ENCODE peak calls at places on chromosomes 2 and 18, in eight cellular contexts. J, I, T, D, R, U, V and N are unnamed samples.

GRCh38 chr18:72878561-72878960 is 10.8 kb upstream of the NETO1 start:
- DNase-seq in J (no peak), I (no peak), T (no peak), D (no peak), R (no peak), U (no peak), V (no peak), N (no peak)

GRCh38 chr2:221817052-221817451 is 244.9 kb upstream of the EPHA4 start:
- DNase-seq in J (no peak), I (peak), T (no peak), D (peak), R (no peak), U (peak), V (peak), N (no peak)

GRCh38 chr2:168848220-168848619 is 42.0 kb downstream of the SPC25 start:
- DNase-seq in J (no peak), I (no peak), T (no peak), D (no peak), R (no peak), U (no peak), V (no peak), N (no peak)

GRCh38 chr2:63792523-63792922 is 49.2 kb upstream of the UGP2 start:
- DNase-seq in J (no peak), I (peak), T (no peak), D (peak), R (no peak), U (peak), V (peak), N (no peak)

GRCh38 chr18:23126352-23127056 is 8.8 kb upstream of the CABLES1 start:
- DNase-seq in J (no peak), I (no peak), T (no peak), D (no peak), R (no peak), U (no peak), V (no peak), N (no peak)

GRCh38 chr2:85668857-85669142 is 801 bp upstream of the SFTPB start:
- DNase-seq in J (no peak), I (no peak), T (no peak), D (no peak), R (no peak), U (no peak), V (no peak), N (no peak)

GRCh38 chr18:28468903-28469302 is 292.0 kb upstream of the CDH2 start:
- DNase-seq in J (no peak), I (no peak), T (no peak), D (peak), R (no peak), U (no peak), V (no peak), N (no peak)

GRCh38 chr2:33275689-33276444 is 200.6 kb upstream of the RASGRP3 start:
- DNase-seq in J (no peak), I (peak), T (no peak), D (peak), R (no peak), U (peak), V (peak), N (no peak)

GRCh38 chr18:7978834-7979233 is 411.7 kb downstream of the PTPRM start:
- DNase-seq in J (no peak), I (no peak), T (no peak), D (no peak), R (no peak), U (no peak), V (no peak), N (no peak)

GRCh38 chr2:239609583-239610310 is 208.9 kb upstream of the HDAC4 start:
- DNase-seq in J (peak), I (no peak), T (no peak), D (no peak), R (no peak), U (no peak), V (no peak), N (no peak)

GRCh38 chr18:13465476-13465875 is 246.9 kb downstream of the LDLRAD4 start:
- DNase-seq in J (no peak), I (no peak), T (no peak), D (no peak), R (no peak), U (no peak), V (no peak), N (no peak)

GRCh38 chr2:62928015-62928414 is 122.6 kb upstream of the OTX1 start:
- DNase-seq in J (no peak), I (no peak), T (no peak), D (no peak), R (no peak), U (no peak), V (no peak), N (no peak)

GRCh38 chr2:197559656-197560055 is 43.8 kb downstream of the MOB4 start:
- DNase-seq in J (no peak), I (no peak), T (no peak), D (no peak), R (no peak), U (peak), V (no peak), N (no peak)

GRCh38 chr2:118672055-118672454 is 175.4 kb downstream of the EN1 start:
- DNase-seq in J (no peak), I (no peak), T (no peak), D (no peak), R (no peak), U (no peak), V (no peak), N (no peak)

GRCh38 chr2:129927696-129928095 is 51.8 kb upstream of the RAB6C start:
- DNase-seq in J (no peak), I (no peak), T (no peak), D (no peak), R (no peak), U (no peak), V (no peak), N (no peak)

GRCh38 chr2:129930451-129930850 is 49.0 kb upstream of the RAB6C start:
- DNase-seq in J (no peak), I (no peak), T (no peak), D (no peak), R (no peak), U (no peak), V (no peak), N (no peak)

GRCh38 chr2:129925381-129925780 is 54.1 kb upstream of the RAB6C start:
- DNase-seq in J (no peak), I (no peak), T (no peak), D (no peak), R (no peak), U (no peak), V (no peak), N (no peak)

GRCh38 chr2:129934044-129934822 is 45.2 kb upstream of the RAB6C start:
- DNase-seq in J (peak), I (no peak), T (peak), D (peak), R (no peak), U (no peak), V (no peak), N (no peak)

DNA sequence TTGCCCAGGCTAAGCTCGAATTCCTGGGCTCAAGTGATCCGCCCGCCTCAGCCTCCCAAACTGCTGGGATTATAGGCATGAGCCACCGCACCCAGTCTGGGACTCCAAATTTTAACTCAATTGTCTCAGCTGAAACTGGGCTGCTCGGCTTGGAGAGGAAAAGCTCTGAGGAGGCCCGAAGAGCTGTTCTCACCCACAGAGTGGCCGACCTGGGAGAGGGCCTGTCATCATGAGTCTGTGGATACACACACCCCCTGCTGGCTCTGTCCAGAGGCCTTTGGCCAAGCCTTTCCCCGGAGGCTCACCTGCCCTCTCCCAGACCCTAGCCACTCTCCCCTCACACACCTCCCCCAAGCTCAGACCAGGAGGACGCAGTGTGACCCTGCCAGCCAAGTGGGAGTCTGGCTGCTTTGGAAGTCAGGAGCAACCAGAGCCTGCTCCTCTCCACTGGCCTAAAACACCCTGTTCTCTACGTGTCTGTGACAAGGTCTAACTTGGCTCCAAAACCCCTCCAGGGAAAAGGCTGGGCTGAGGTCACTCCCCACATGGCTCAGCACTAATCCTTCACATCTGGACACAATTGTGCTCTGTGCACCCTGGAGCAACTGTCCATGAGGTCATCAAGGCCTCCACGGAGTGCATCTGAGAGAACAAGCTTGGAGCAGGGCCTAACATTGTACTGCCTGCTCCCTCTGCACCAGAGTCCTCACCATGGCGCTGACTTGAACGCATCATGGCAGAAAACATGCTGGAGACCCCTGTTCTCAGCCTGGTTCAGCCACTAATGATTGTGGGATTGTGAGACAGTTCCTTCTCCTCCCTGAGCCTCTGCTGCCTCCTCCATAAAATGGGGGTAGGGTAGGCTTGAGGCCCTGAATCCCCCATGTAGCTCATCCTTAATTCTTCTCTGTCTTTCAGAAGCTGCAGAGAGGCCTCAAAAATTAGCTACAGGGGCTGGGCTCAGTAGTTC is 49.9 kb upstream of the RAB6C start:
- DNase-seq in J (no peak), I (no peak), T (no peak), D (peak), R (no peak), U (no peak), V (no peak), N (no peak)
- TF ChIP-seq CTCF in J (no peak), I (no peak), T (no peak), D (no peak), R (no peak), U (no peak), V (no peak), N (no peak)

DNA sequence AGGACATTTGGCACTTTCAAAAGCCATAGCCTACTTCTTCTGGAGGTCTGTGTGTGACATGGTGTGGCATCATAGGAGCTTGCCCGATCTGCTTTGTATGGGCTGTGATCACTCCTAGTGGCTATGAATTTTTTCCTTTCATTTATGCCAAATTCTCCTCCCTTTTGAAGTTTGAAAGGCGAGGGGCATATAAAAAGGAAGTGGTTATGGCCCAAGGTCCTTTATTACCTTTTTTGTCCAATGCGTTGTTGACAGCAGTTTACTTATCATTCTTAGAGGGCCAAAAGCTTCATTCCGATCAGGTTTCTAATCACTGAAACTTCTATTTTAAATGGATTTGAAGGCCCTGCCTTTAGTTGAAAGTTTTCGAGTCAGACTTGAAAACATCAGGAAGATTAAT is 224.3 kb upstream of the FOSL2 start:
- DNase-seq in J (no peak), I (no peak), T (no peak), D (no peak), R (no peak), U (no peak), V (no peak), N (no peak)
- TF ChIP-seq CTCF in J (no peak), I (no peak), T (no peak), D (no peak), R (no peak), U (no peak), V (no peak), N (no peak)

GRCh38 chr2:237483018-237483731 is 3.9 kb upstream of the MLPH start:
- DNase-seq in J (no peak), I (no peak), T (no peak), D (peak), R (no peak), U (peak), V (no peak), N (no peak)
- TF ChIP-seq CTCF in J (peak), I (no peak), T (no peak), D (peak), R (peak), U (peak), V (no peak), N (no peak)

DNA sequence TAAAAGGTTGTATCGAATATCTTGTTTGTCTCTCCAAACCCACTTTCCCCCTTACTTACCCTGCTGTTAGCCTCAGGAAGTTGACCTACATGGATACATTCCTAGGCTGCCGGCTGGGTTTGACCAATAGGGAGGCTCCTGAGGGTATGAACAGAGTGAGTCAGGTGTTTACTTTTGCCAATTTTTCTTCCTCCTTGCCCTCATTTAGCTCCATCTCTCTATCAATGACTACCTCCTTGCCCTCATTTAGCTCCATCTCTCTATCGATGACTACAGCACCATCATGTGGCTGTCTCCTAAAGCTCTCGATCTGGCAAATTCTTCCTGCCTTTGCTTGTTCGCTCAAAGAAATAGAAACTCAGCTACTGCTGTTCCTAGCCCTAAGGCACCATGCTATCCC is 571.9 kb upstream of the CRIM1 start:
- DNase-seq in J (no peak), I (peak), T (peak), D (no peak), R (no peak), U (peak), V (no peak), N (no peak)
- TF ChIP-seq CTCF in J (no peak), I (no peak), T (no peak), D (no peak), R (no peak), U (no peak), V (peak), N (no peak)

DNA sequence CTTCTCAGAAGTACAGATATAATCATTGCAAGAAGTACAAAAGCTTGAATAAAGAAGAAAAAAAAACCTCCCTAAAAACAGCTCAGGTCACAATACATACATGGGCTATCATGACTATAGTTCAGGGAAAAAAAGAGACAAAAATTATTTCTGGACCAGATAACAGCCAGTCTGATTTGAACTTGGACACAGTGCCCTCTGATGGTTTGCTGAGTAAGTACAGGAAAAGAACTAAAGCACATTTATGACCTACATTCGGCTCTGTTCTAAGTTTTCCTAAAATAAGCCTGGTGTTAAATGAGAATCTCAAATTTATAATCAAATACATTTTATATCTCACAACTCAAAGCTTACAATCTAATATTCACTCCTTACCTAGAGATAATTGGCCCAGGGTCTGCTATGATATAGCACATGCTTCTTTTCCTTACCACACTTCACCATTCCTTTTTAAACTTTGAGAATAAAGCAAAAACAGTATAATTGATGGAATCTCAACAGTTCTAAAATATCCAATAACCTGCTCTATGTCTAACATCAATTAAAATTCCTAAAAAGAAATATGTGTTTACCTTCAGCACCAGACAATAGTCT is 81.1 kb downstream of the RAPH1 start:
- DNase-seq in J (no peak), I (peak), T (no peak), D (peak), R (peak), U (peak), V (peak), N (no peak)
- TF ChIP-seq CTCF in J (peak), I (peak), T (peak), D (peak), R (peak), U (peak), V (peak), N (peak)

GRCh38 chr2:180705551-180705950 is 274.9 kb upstream of the UBE2E3 start:
- DNase-seq in J (no peak), I (no peak), T (no peak), D (no peak), R (no peak), U (no peak), V (peak), N (no peak)
- TF ChIP-seq CTCF in J (no peak), I (no peak), T (no peak), D (no peak), R (no peak), U (no peak), V (no peak), N (no peak)